ENCODE peak calls at places on chromosomes 2 and 18, in five cellular contexts. X, M, D, S and W are unnamed samples.

GRCh38 chr2:224278531-224278930 is 123.4 kb downstream of the FAM124B start:
- DNase-seq in X (no peak), M (peak; percentile 68), D (no peak), S (no peak), W (no peak)

GRCh38 chr2:231052494-231053451 is 3.9 kb upstream of the PSMD1 start:
- DNase-seq in X (peak; percentile 79), M (peak; percentile 82), D (peak; percentile 78), S (peak; percentile 58), W (no peak)

GRCh38 chr2:151290467-151290866 is 999 bp upstream of the NMI start:
- DNase-seq in X (no peak), M (no peak), D (no peak), S (no peak), W (no peak)

GRCh38 chr2:100957971-100958653 is 44.0 kb upstream of the RPL31 start:
- DNase-seq in X (no peak), M (peak; percentile 98), D (no peak), S (no peak), W (peak; percentile 84)

GRCh38 chr2:23286031-23286764 is 98.8 kb upstream of the KLHL29 start:
- DNase-seq in X (no peak), M (no peak), D (no peak), S (no peak), W (no peak)

GRCh38 chr2:163613155-163613554 is 122.7 kb downstream of the FIGN start:
- DNase-seq in X (no peak), M (no peak), D (no peak), S (no peak), W (no peak)

GRCh38 chr2:106337963-106338515 is 130.2 kb downstream of the RGPD3 start:
- DNase-seq in X (no peak), M (no peak), D (no peak), S (no peak), W (no peak)

GRCh38 chr2:48085888-48086287 is 179.6 kb upstream of the FBXO11 start:
- DNase-seq in X (no peak), M (no peak), D (no peak), S (no peak), W (no peak)

GRCh38 chr2:197890160-197890559 is 85.8 kb downstream of the PLCL1 start:
- DNase-seq in X (no peak), M (peak; percentile 23), D (no peak), S (no peak), W (no peak)

GRCh38 chr18:62436636-62437519 is 85.9 kb upstream of the ZCCHC2 start:
- DNase-seq in X (no peak), M (peak; percentile 63), D (no peak), S (no peak), W (peak; percentile 86)